ENCODE peak calls at places on chromosomes 3 and 15, in eight cellular contexts. K is central memory CD4-positive, alpha-beta T cell; A is PC-3; X is activated T-helper 1 cell treated with Interleukin-2 at 50 U/mL for 16 hours; H is fibroblast of gingiva; V is CD8-positive, alpha-beta memory T cell; B is mammary epithelial cell; J is activated naive CD4-positive, alpha-beta T cell treated with anti-CD3 and anti-CD28 coated beads, Interleukin-2, amount 50 U/mL, for 72 hours. N is an unnamed sample.

GRCh38 chr15:67098768-67099282 is 33.4 kb downstream of the SMAD3 start:
- DNase-seq in K (no peak), A (no peak), X (no peak), H (no peak), V (no peak), B (no peak), J (no peak), N (no peak)

GRCh38 chr15:74417230-74417629 is 16.5 kb downstream of the SEMA7A start:
- DNase-seq in K (no peak), A (peak; percentile 65), X (no peak), H (peak; percentile 12), V (no peak), B (peak; percentile 57), J (no peak), N (no peak)

GRCh38 chr15:77606142-77607034 is 26.3 kb downstream of the LINGO1 start:
- DNase-seq in K (no peak), A (no peak), X (no peak), H (no peak), V (no peak), B (no peak), J (no peak), N (no peak)

GRCh38 chr15:62135532-62136134 is 29.5 kb downstream of the C2CD4B start:
- DNase-seq in K (no peak), A (peak; percentile 48), X (no peak), H (no peak), V (no peak), B (peak; percentile 52), J (no peak), N (no peak)

GRCh38 chr3:16079519-16079918 is 95.0 kb upstream of the GALNT15 start:
- DNase-seq in K (no peak), A (peak; percentile 97), X (no peak), H (peak; percentile 29), V (no peak), B (no peak), J (no peak), N (no peak)

GRCh38 chr3:63857311-63857710 is 6.3 kb downstream of the THOC7 start:
- DNase-seq in K (no peak), A (no peak), X (no peak), H (no peak), V (no peak), B (peak; percentile 3), J (no peak), N (no peak)

GRCh38 chr3:10557783-10558373 is 52.5 kb upstream of the ATP2B2 start:
- DNase-seq in K (no peak), A (peak; percentile 56), X (no peak), H (no peak), V (no peak), B (peak; percentile 67), J (no peak), N (no peak)

GRCh38 chr3:24338409-24338808 is 156.2 kb downstream of the THRB start:
- DNase-seq in K (no peak), A (peak; percentile 27), X (no peak), H (no peak), V (no peak), B (no peak), J (no peak), N (no peak)

GRCh38 chr3:137032465-137033120 is 74.8 kb downstream of the IL20RB start:
- DNase-seq in K (peak; percentile 24), A (peak; percentile 76), X (peak; percentile 47), H (peak; percentile 77), V (peak; percentile 81), B (peak; percentile 65), J (peak; percentile 92), N (peak; percentile 68)

N was measured in naive thymus-derived CD4-positive, alpha-beta T cell.